ENCODE peak calls at places on chromosomes 11 and 22, in nine cellular contexts. Y is T-helper 1 cell; X is stimulated activated naive CD4-positive, alpha-beta T cell treated with Interleukin-2 at 50 U/mL for 16 hours; U is NCI-H1105; Z is fibroblast of lung; M is brain microvascular endothelial cell; S is AG08396; R is midbrain; L is EH. F is an unnamed sample.

GRCh38 chr11:73291781-73292180 is 16.3 kb upstream of the ARHGEF17 start:
- DNase-seq in L (no peak), R (no peak), Y (no peak), X (no peak), Z (no peak), S (no peak), M (no peak), U (no peak), F (no peak)

GRCh38 chr11:116096596-116096995 is 592.4 kb upstream of the CADM1 start:
- DNase-seq in Z (no peak), U (no peak), L (no peak), Y (no peak), R (no peak), M (no peak), S (no peak), X (no peak), F (no peak)

GRCh38 chr11:134762248-134763029 is 350.4 kb upstream of the B3GAT1 start:
- DNase-seq in S (no peak), R (no peak), Z (peak), M (no peak), U (no peak), X (no peak), L (no peak), Y (no peak), F (no peak)

GRCh38 chr11:4559527-4560440 is 14.8 kb downstream of the OR52M1 start:
- DNase-seq in S (no peak), X (no peak), Y (no peak), U (no peak), M (no peak), L (no peak), Z (no peak), R (no peak), F (no peak)

GRCh38 chr11:8283510-8284272 is 20.0 kb upstream of the LMO1 start:
- DNase-seq in X (no peak), Y (no peak), Z (no peak), U (peak), R (no peak), S (no peak), L (no peak), M (no peak), F (no peak)

GRCh38 chr22:29061773-29062172 is at the start of gene C22orf31:
- DNase-seq in Z (no peak), L (no peak), U (no peak), M (no peak), X (no peak), R (no peak), Y (no peak), S (no peak), F (no peak)

GRCh38 chr22:49894321-49895072 is 23.7 kb downstream of the ALG12 start:
- DNase-seq in R (no peak), Y (no peak), Z (no peak), U (no peak), M (no peak), X (no peak), L (no peak), S (no peak), F (no peak)

GRCh38 chr11:126443120-126443519 is 87.6 kb downstream of the ST3GAL4 start:
- DNase-seq in U (peak), L (no peak), R (no peak), Y (no peak), X (no peak), M (no peak), S (no peak), Z (no peak), F (no peak)

GRCh38 chr11:108591893-108592292 is 1.7 kb downstream of the EXPH5 start:
- DNase-seq in L (no peak), S (no peak), U (no peak), Y (no peak), R (no peak), Z (no peak), M (no peak), X (no peak), F (no peak)

F was measured in astrocyte of the spinal cord.